ENCODE peak calls at places on chromosomes 6 and 20, in six cellular contexts. M is foreskin keratinocyte, L is lower lobe of right lung, F is cardiac muscle cell, E is PC-9, N is heart left ventricle. Z is an unnamed sample. For H3K4me1, the result is how much of the 10 kb centered on the place peaks cover.

GRCh38 chr20:36066777-36067176 is 87.8 kb upstream of the EPB41L1 start:
- DNase-seq in M (no peak), L (no peak), F (no peak), E (no peak), N (no peak), Z (no peak)

GRCh38 chr6:119521251-119521650 is 171.7 kb upstream of the MAN1A1 start:
- DNase-seq in M (no peak), L (no peak), F (no peak), E (no peak), N (no peak), Z (no peak)

GRCh38 chr20:9068232-9068781 is 580 bp upstream of the PLCB4 start:
- DNase-seq in M (no peak), L (no peak), F (peak), E (peak), N (peak), Z (no peak)

GRCh38 chr20:42714298-42715141 is 475.2 kb downstream of the PTPRT start:
- DNase-seq in M (no peak), L (no peak), F (no peak), E (no peak), N (no peak), Z (no peak)

GRCh38 chr20:37390891-37391525 is 45.1 kb downstream of the SRC start:
- DNase-seq in M (no peak), L (peak), F (no peak), E (no peak), N (no peak), Z (no peak)

GRCh38 chr20:35796556-35796955 is 24.7 kb downstream of the PHF20 start:
- DNase-seq in M (no peak), L (no peak), F (peak), E (no peak), N (no peak), Z (no peak)

GRCh38 chr6:81909981-81910910 is 157.8 kb upstream of the TENT5A start:
- DNase-seq in M (no peak), L (no peak), F (peak), E (no peak), N (no peak), Z (no peak)

GRCh38 chr6:6004147-6004995 is 2.4 kb downstream of the NRN1 start:
- DNase-seq in M (no peak), L (no peak), F (no peak), E (no peak), N (no peak), Z (no peak)

GRCh38 chr20:33812673-33813462 is 1.7 kb downstream of the CHMP4B start:
- DNase-seq in M (no peak), L (no peak), F (no peak), E (peak), N (no peak), Z (no peak)

GRCh38 chr6:165644586-165645266 is 18.3 kb downstream of the PDE10A start:
- DNase-seq in M (no peak), L (no peak), F (no peak), E (no peak), N (no peak), Z (no peak)

GRCh38 chr6:123769431-123769830 is 34.2 kb upstream of the NKAIN2 start:
- DNase-seq in M (no peak), L (no peak), F (no peak), E (no peak), N (no peak), Z (no peak)

GRCh38 chr6:17469006-17469972 is 75.9 kb downstream of the CAP2 start:
- DNase-seq in M (no peak), L (no peak), F (no peak), E (no peak), N (no peak), Z (no peak)
- TF ChIP-seq CTCF in M (peak), L (peak), F (peak), E (no peak), N (no peak), Z (peak)

GRCh38 chr6:41566961-41567360 is 20.8 kb downstream of the FOXP4 start:
- DNase-seq in M (no peak), L (no peak), F (no peak), E (no peak), N (no peak), Z (no peak)
- H3K4me1 ChIP-seq in M (under half), L (under half), F (under half), E (under half), N (under half), Z (under half)

DNA sequence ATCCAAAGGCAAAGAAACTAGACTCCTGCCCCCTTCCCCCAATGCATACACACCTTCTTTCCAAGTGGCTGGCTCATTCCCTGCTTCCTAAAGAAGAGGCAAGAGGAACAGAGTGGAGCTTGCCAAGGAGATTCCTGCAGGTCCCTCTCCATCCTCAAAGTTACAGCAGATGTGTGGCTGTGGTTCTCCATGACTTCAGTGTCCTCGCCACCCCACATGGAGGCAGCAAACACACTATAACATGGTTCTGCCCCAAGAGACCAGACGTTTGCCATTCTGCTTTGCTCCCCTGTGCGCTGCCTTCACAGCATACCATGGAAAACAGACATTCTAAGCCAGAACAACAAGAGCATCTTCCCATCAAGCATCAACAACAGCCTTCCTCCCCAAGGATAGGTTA is 84.4 kb downstream of the BACH2 start:
- DNase-seq in M (no peak), L (no peak), F (no peak), E (no peak), N (no peak), Z (no peak)
- TF ChIP-seq CTCF in M (peak), L (no peak), F (no peak), E (no peak), N (no peak), Z (no peak)

DNA sequence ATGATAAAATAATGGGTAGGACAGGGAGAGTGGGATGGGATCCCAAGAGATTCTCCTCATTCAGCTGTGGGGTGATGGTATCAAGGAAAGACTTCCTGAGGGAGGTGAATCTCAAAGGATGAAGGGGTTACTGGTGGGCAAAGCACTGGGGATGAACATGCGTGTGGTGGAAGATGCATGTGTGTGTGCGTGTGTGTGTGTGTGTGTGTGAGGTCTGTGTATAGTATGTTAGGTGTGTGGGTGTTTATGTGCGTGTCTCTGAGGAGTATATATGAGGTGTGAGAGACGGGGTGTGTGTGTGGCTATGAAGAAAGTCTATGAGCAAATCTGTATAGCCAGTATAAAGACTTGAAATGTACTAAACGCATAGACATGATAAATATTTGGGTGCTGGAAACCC is 220.0 kb upstream of the MYLIP start:
- DNase-seq in M (no peak), L (no peak), F (no peak), E (no peak), N (no peak), Z (no peak)
- H3K4me1 ChIP-seq in M (under half), L (under half), F (under half), E (under half), N (under half), Z (under half)

GRCh38 chr6:73803562-73804221 is 107.7 kb downstream of the CD109 start:
- DNase-seq in M (peak), L (no peak), F (peak), E (peak), N (peak), Z (no peak)
- TF ChIP-seq CTCF in M (peak), L (peak), F (peak), E (peak), N (no peak), Z (no peak)

GRCh38 chr6:7143161-7143974 is 35.6 kb downstream of the RREB1 start:
- DNase-seq in M (no peak), L (no peak), F (peak), E (no peak), N (no peak), Z (no peak)
- H3K4me1 ChIP-seq in M (half or more), L (half or more), F (half or more), E (half or more), N (half or more), Z (half or more)

GRCh38 chr6:149446791-149447376 is 37.9 kb downstream of the ZC3H12D start:
- DNase-seq in M (no peak), L (no peak), F (no peak), E (no peak), N (no peak), Z (no peak)
- TF ChIP-seq CTCF in M (no peak), L (no peak), F (no peak), E (no peak), N (no peak), Z (no peak)

GRCh38 chr6:156900292-156900691 is 123.1 kb downstream of the ARID1B start:
- DNase-seq in M (no peak), L (no peak), F (no peak), E (no peak), N (no peak), Z (no peak)

GRCh38 chr6:156897907-156898531 is 120.8 kb downstream of the ARID1B start:
- DNase-seq in M (no peak), L (no peak), F (no peak), E (no peak), N (no peak), Z (no peak)

GRCh38 chr6:156899071-156899470 is 121.9 kb downstream of the ARID1B start:
- DNase-seq in M (no peak), L (no peak), F (no peak), E (no peak), N (no peak), Z (no peak)

GRCh38 chr6:156901309-156902019 is 124.3 kb downstream of the ARID1B start:
- DNase-seq in M (no peak), L (no peak), F (no peak), E (no peak), N (no peak), Z (no peak)

GRCh38 chr6:156899532-156899931 is 122.4 kb downstream of the ARID1B start:
- DNase-seq in M (no peak), L (no peak), F (no peak), E (no peak), N (no peak), Z (no peak)
- H3K4me1 ChIP-seq in M (under half), L (under half), F (under half), E (under half), N (under half), Z (under half)